ENCODE peak calls at places on chromosomes 13 and 19, in seven cellular contexts. Q is GM12878, W is K562, P is HepG2, N is H1, O is HCT116, L is SK-N-SH. S is an unnamed sample.

GRCh38 chr13:19305434-19305833 is 123.8 kb upstream of the TUBA3C start:
- DNase-seq in N (no peak), Q (no peak), O (no peak), W (no peak), L (no peak), P (no peak), S (no peak)

GRCh38 chr13:27712421-27712820 is 79.9 kb upstream of the GSX1 start:
- DNase-seq in Q (no peak), W (no peak), L (peak), N (no peak), P (peak), O (no peak), S (no peak)

GRCh38 chr19:20167020-20167644 is at the start of gene ZNF486:
- DNase-seq in W (peak), N (peak), Q (no peak), P (peak), L (peak), O (no peak), S (peak)

GRCh38 chr13:52158629-52159158 is 703 bp downstream of the NEK3 start:
- DNase-seq in N (no peak), Q (peak), P (no peak), L (peak), W (peak), O (no peak), S (no peak)

GRCh38 chr19:47283405-47284059 is 8.8 kb downstream of the INAFM1 start:
- DNase-seq in O (no peak), P (no peak), L (no peak), Q (no peak), W (no peak), N (no peak), S (no peak)

GRCh38 chr13:93118081-93118615 is 108.5 kb upstream of the GPC6 start:
- DNase-seq in O (no peak), W (no peak), L (no peak), Q (no peak), N (no peak), P (no peak), S (no peak)

GRCh38 chr19:14565765-14566711 is 5.8 kb downstream of the NDUFB7 start:
- DNase-seq in Q (no peak), L (peak), O (no peak), P (no peak), W (no peak), N (no peak), S (no peak)

GRCh38 chr19:18587962-18588610 is 512 bp upstream of the REX1BD start:
- DNase-seq in N (no peak), Q (no peak), L (no peak), W (peak), P (peak), O (no peak), S (no peak)

GRCh38 chr13:74187564-74187963 is 53.4 kb upstream of the KLF12 start:
- DNase-seq in N (no peak), O (no peak), P (peak), L (no peak), Q (no peak), W (no peak), S (no peak)

GRCh38 chr19:3785464-3785937 is 680 bp downstream of the MATK start:
- DNase-seq in Q (no peak), N (no peak), O (no peak), P (no peak), W (peak), L (no peak), S (no peak)

GRCh38 chr19:3062165-3063105 is at the start of gene TLE5:
- DNase-seq in N (peak), Q (no peak), O (no peak), W (peak), P (peak), L (peak), S (no peak)

GRCh38 chr19:40144947-40145748 is 46.1 kb upstream of the MAP3K10 start:
- DNase-seq in P (no peak), N (no peak), O (no peak), Q (no peak), L (no peak), W (no peak), S (no peak)

GRCh38 chr19:38848299-38849146 is 1.3 kb downstream of the HNRNPL start:
- DNase-seq in W (no peak), P (no peak), Q (no peak), L (no peak), O (no peak), N (no peak), S (no peak)

GRCh38 chr19:15253076-15253475 is 20.8 kb upstream of the EPHX3 start:
- DNase-seq in Q (no peak), W (no peak), P (no peak), O (no peak), L (no peak), N (no peak), S (no peak)

GRCh38 chr19:50046649-50047503 is 21.1 kb downstream of the ZNF473 start:
- DNase-seq in P (peak), Q (no peak), L (peak), W (peak), N (peak), O (peak), S (no peak)

GRCh38 chr13:83878691-83879410 is 3.4 kb downstream of the SLITRK1 start:
- DNase-seq in P (no peak), N (peak), W (no peak), Q (no peak), O (no peak), L (no peak), S (no peak)

GRCh38 chr19:55165952-55166529 is 372 bp downstream of the DNAAF3 start:
- DNase-seq in W (peak), Q (no peak), N (peak), L (peak), O (peak), P (peak), S (peak)

GRCh38 chr19:19315444-19315843 is 4.9 kb downstream of the SUGP1 start:
- DNase-seq in O (no peak), P (no peak), Q (no peak), L (no peak), W (no peak), N (no peak), S (peak)

GRCh38 chr13:39353988-39354387 is 249.0 kb downstream of the LHFPL6 start:
- DNase-seq in Q (no peak), P (no peak), O (no peak), N (no peak), W (no peak), L (no peak), S (no peak)

GRCh38 chr19:6663236-6664187 is 6.4 kb downstream of the TNFSF14 start:
- DNase-seq in O (no peak), W (no peak), L (no peak), N (no peak), P (no peak), Q (no peak), S (no peak)

GRCh38 chr19:13963603-13964105 is 11.3 kb downstream of the DCAF15 start:
- DNase-seq in N (no peak), P (no peak), Q (no peak), O (no peak), W (no peak), L (no peak), S (no peak)

GRCh38 chr13:55298201-55298600 is 1842.5 kb upstream of the PRR20A start:
- DNase-seq in N (no peak), Q (no peak), P (no peak), W (no peak), O (no peak), L (no peak), S (no peak)

GRCh38 chr13:113801289-113801961 is 42.4 kb downstream of the TMEM255B start:
- DNase-seq in Q (no peak), N (no peak), P (no peak), O (no peak), L (no peak), W (no peak), S (no peak)

GRCh38 chr19:12754465-12755196 is 3.0 kb downstream of the BEST2 start:
- DNase-seq in Q (no peak), O (no peak), L (peak), P (no peak), W (no peak), N (no peak), S (no peak)

GRCh38 chr19:12750851-12751250 is 740 bp upstream of the BEST2 start:
- DNase-seq in L (peak), N (no peak), O (no peak), Q (no peak), W (no peak), P (no peak), S (no peak)

GRCh38 chr19:12751635-12752034 is at the start of gene BEST2:
- DNase-seq in N (peak), P (no peak), W (no peak), Q (no peak), O (no peak), L (no peak), S (no peak)

GRCh38 chr19:12749938-12750521 is 1.6 kb upstream of the BEST2 start:
- DNase-seq in L (peak), O (no peak), W (no peak), Q (no peak), P (no peak), N (no peak), S (no peak)

GRCh38 chr19:12752056-12752781 is 628 bp downstream of the BEST2 start:
- DNase-seq in W (no peak), Q (no peak), N (no peak), O (no peak), P (no peak), L (peak), S (no peak)
- TF ChIP-seq JUND in W (no peak), Q (no peak), N (no peak), O (no peak), P (no peak), L (no peak), S (no peak)

GRCh38 chr13:75669706-75670105 is 33.6 kb downstream of the LMO7 start:
- DNase-seq in N (no peak), W (no peak), O (no peak), Q (no peak), P (no peak), L (no peak), S (no peak)
- TF ChIP-seq JUND in N (no peak), W (no peak), O (no peak), Q (no peak), P (no peak), L (no peak), S (no peak)

GRCh38 chr13:23352161-23352560 is 81.3 kb downstream of the SACS start:
- DNase-seq in P (no peak), Q (no peak), N (no peak), O (no peak), W (no peak), L (peak), S (no peak)
- TF ChIP-seq JUND in P (no peak), Q (no peak), N (no peak), O (no peak), W (no peak), L (no peak), S (no peak)

GRCh38 chr19:2057484-2058469 is 6.7 kb upstream of the MKNK2 start:
- DNase-seq in Q (no peak), P (no peak), O (no peak), W (no peak), L (no peak), N (no peak), S (no peak)

GRCh38 chr19:2053601-2054389 is 2.8 kb upstream of the MKNK2 start:
- DNase-seq in L (no peak), Q (no peak), N (no peak), W (no peak), P (no peak), O (no peak), S (no peak)

GRCh38 chr19:2054763-2055162 is 3.7 kb upstream of the MKNK2 start:
- DNase-seq in N (no peak), P (no peak), Q (no peak), W (no peak), L (no peak), O (no peak), S (no peak)

GRCh38 chr19:2056810-2057192 is 5.8 kb upstream of the MKNK2 start:
- DNase-seq in N (peak), Q (no peak), O (no peak), P (no peak), L (no peak), W (no peak), S (no peak)

GRCh38 chr19:2055871-2056809 is 5.1 kb upstream of the MKNK2 start:
- DNase-seq in O (peak), L (peak), N (peak), P (no peak), W (peak), Q (no peak), S (peak)
- TF ChIP-seq JUND in O (no peak), L (no peak), N (no peak), P (no peak), W (peak), Q (no peak), S (no peak)

GRCh38 chr13:108560092-108560491 is 69.3 kb upstream of the MYO16 start:
- DNase-seq in Q (no peak), O (no peak), P (no peak), N (no peak), L (no peak), W (no peak), S (no peak)
- TF ChIP-seq JUND in Q (no peak), O (no peak), P (no peak), N (no peak), L (no peak), W (no peak), S (no peak)

DNA sequence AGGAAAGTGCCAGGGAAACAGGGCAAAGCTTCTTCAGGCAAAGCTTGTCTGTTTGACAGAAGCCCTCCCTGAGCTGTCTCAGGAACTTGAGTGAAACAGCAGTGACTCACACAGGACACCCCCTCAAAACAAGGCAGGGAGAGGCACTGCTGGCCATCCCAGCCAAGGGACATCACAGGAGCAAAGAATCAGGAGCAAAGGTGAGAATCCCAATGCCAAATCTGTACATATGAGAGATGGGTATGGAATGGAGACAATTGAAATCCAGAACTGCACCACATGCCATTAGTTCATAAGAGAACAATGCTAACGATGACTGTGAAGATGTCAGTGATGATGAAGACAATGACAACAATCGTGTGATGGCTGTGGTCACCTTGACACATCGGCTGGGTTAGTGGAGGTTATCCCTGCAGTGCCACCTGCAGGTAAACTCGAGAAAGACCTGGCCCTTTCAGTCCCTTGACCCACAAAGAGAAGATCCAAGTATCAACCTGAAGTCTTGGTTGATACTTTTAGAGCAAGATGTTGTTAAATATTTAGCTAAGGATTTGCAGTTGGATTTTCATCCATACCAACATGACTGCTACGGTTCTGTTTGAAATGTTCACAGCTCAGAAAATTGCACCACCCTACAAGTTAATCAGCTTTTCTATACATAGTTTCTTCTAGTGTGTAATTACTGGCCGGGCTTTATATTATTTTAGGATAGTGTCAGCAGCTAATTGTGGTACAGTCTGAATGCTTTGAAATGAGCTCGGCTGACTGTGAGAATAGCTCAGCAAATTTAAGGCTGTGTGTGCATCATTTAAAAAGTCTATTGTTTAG is 42.0 kb upstream of the IPO5 start:
- DNase-seq in W (peak), N (peak), L (peak), Q (no peak), O (peak), P (peak), S (peak)
- TF ChIP-seq JUND in W (no peak), N (no peak), L (no peak), Q (no peak), O (no peak), P (no peak), S (no peak)

GRCh38 chr19:48329167-48329891 is 4.0 kb downstream of the EMP3 start:
- DNase-seq in P (no peak), W (peak), Q (peak), N (no peak), L (no peak), O (no peak), S (no peak)
- TF ChIP-seq JUND in P (no peak), W (peak), Q (no peak), N (peak), L (peak), O (no peak), S (no peak)

GRCh38 chr13:101773062-101773461 is 320.6 kb downstream of the ITGBL1 start:
- DNase-seq in W (no peak), L (peak), Q (no peak), O (no peak), N (no peak), P (no peak), S (no peak)
- TF ChIP-seq JUND in W (no peak), L (peak), Q (no peak), O (no peak), N (no peak), P (no peak), S (no peak)

GRCh38 chr13:75326173-75327131 is 155.5 kb downstream of the TBC1D4 start:
- DNase-seq in L (peak), O (no peak), P (no peak), N (no peak), Q (no peak), W (peak), S (no peak)
- TF ChIP-seq JUND in L (peak), O (no peak), P (no peak), N (no peak), Q (no peak), W (peak), S (no peak)

GRCh38 chr19:34804115-34804514 is 31.1 kb upstream of the ZNF599 start:
- DNase-seq in O (no peak), N (no peak), L (no peak), Q (no peak), P (no peak), W (no peak), S (no peak)

GRCh38 chr19:34806976-34807860 is 34.2 kb upstream of the ZNF599 start:
- DNase-seq in W (no peak), P (no peak), Q (no peak), O (no peak), L (no peak), N (no peak), S (no peak)

DNA sequence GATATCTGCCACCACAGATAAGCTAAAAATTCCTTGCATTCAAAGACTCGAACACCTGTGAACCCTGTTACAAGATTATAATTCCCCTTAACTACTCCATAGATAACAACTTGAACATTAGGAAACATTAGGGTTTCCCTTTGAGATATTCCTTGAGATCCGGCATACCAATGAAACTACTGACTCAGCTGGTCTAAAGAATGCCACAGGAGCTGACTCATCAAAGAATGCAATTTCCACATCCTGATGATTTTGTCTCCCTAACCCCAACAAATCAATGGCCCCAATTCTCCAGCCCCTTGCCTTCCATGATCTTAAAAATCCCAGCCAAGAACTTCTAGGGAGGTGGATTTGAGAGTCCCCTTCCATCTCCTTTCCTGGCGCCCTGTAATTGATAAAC is 35.6 kb upstream of the ZNF599 start:
- DNase-seq in Q (no peak), O (no peak), N (no peak), W (no peak), L (no peak), P (no peak), S (no peak)
- TF ChIP-seq JUND in Q (no peak), O (no peak), N (no peak), W (no peak), L (no peak), P (no peak), S (no peak)

S was measured in T47D.